ENCODE peak calls at places on chromosomes 13 and 19, in four cellular contexts. A, P, H and O are unnamed samples.

GRCh38 chr19:40750035-40750284 is 317 bp downstream of the ACTMAP start:
- DNase-seq in P (no peak), A (no peak), H (no peak), O (no peak)

GRCh38 chr19:10655457-10656312 is 1.5 kb downstream of the ILF3 start:
- DNase-seq in P (no peak), A (peak; percentile 17), H (peak; percentile 44), O (no peak)

GRCh38 chr13:48838193-48839000 is 137.3 kb upstream of the FNDC3A start:
- DNase-seq in H (peak; percentile 82), P (no peak), A (peak; percentile 58), O (no peak)

GRCh38 chr19:58395220-58395978 is at the start of gene RNF225:
- DNase-seq in P (peak; percentile 46), H (no peak), A (peak; percentile 49), O (no peak)

GRCh38 chr19:366205-366783 is 21.7 kb upstream of the MIER2 start:
- DNase-seq in H (no peak), P (no peak), A (no peak), O (no peak)

GRCh38 chr13:23715762-23716235 is 145.6 kb downstream of the TNFRSF19 start:
- DNase-seq in A (peak; percentile 38), H (no peak), P (peak; percentile 36), O (no peak)

GRCh38 chr13:44989941-44990340 is 603 bp downstream of the GPALPP1 start:
- DNase-seq in A (no peak), H (no peak), P (no peak), O (no peak)

GRCh38 chr19:38695319-38695683 is 47.9 kb downstream of the ACTN4 start:
- DNase-seq in A (no peak), H (no peak), P (no peak), O (no peak)

GRCh38 chr19:39846678-39847486 is 703 bp upstream of the FBL start:
- DNase-seq in A (no peak), H (no peak), P (peak; percentile 73), O (no peak)

DNA sequence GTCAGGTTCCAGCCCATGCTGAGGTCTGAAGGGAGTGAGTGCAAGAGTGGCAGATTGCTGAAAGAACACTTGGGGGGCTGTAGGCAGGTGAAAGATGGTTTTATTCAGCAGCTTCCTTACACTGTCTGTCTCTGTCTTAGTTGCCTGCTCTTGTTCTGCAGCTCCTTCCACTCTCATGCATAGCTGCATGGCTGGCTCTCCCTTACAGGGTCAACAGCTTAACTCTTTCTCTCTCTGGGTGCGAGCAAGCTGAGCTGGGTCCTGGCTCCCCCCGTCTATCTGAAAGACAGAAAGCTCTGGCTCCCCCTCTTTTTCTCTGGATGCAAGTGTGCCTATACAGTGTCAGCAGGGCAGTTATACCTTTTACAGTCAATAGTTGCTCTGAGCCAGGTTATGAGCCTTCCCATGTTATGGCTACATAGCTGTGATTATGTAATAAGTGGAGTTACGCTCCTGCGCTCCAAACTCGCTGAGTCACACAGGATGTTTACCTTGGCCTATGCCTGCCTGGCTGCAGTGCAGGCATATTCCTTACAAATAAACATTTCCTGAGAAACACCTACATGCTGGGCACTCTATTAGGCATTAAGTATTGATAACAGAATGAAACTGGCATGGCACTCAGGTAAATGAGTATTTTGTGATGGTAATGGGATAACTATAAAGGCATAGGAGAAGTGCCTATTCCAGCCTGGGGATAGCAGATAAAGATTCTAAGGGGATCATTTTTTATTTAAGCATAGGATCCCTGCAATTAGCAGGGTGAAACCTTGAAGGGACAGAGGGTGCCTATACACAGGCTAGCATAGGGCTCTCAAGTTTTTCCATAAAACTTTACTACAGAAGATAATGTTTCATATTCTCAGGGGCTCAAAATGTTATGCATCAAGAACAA is 826.9 kb upstream of the PCDH9 start:
- DNase-seq in P (no peak), A (peak; percentile 84), H (peak; percentile 1), O (no peak)
- TF ChIP-seq ELK1 in P (no peak), A (no peak), H (no peak), O (no peak)

GRCh38 chr13:97921146-97921776 is 32.2 kb upstream of the IPO5 start:
- DNase-seq in A (no peak), H (peak; percentile 12), P (no peak), O (no peak)
- TF ChIP-seq ELK1 in A (no peak), H (no peak), P (no peak), O (no peak)

GRCh38 chr19:18349524-18350128 is 9.2 kb downstream of the PGPEP1 start:
- DNase-seq in P (peak; percentile 73), A (peak; percentile 61), H (peak; percentile 65), O (no peak)
- TF ChIP-seq ELK1 in P (no peak), A (no peak), H (no peak), O (no peak)

GRCh38 chr19:33310606-33311325 is 8.4 kb upstream of the CEBPA start:
- DNase-seq in H (no peak), A (no peak), P (no peak), O (no peak)
- TF ChIP-seq ELK1 in H (no peak), A (no peak), P (no peak), O (no peak)

DNA sequence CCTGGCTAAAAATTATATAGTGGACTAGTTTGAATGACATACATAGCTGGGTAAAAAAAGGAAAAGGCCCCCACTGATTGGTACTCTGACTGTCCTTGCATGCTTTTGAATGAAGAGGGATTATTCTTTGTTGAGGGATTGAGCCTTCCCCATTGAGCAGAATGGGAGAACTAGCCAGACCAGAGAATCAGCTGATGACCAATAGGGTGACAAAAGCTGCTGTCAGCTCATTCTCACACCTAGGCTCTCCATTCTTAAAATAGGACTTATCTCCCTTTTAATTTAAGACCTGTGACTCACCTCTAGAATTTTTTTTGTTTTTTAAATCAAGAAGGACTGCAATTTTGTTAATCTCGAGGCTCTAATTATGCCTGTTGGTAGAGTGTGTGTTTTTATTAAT is 79.3 kb downstream of the CRYL1 start:
- DNase-seq in H (no peak), A (no peak), P (no peak), O (no peak)
- TF ChIP-seq ELK1 in H (no peak), A (no peak), P (no peak), O (no peak)